ENCODE peak calls at places on chromosomes 11 and 22, in six cellular contexts. H, O, Q, P, S and U are unnamed samples.
A peak's percentile ranks its signal among the peaks of the same experiment; 100 is the strongest.

GRCh38 chr11:42958635-42959034 is 353.2 kb upstream of the API5 start:
- DNase-seq in H (no peak), O (no peak), Q (no peak), P (no peak), S (no peak), U (no peak)

GRCh38 chr11:47071871-47072270 is 104.8 kb downstream of the ARFGAP2 start:
- DNase-seq in H (no peak), O (no peak), Q (no peak), P (no peak), S (no peak), U (no peak)

GRCh38 chr11:60875856-60876485 is 8.6 kb downstream of the ZP1 start:
- DNase-seq in H (no peak), O (no peak), Q (no peak), P (no peak), S (no peak), U (no peak)

GRCh38 chr22:35476341-35476740 is 64.3 kb upstream of the RASD2 start:
- DNase-seq in H (no peak), O (no peak), Q (no peak), P (no peak), S (no peak), U (no peak)

GRCh38 chr11:122746050-122746478 is 90.5 kb downstream of the UBASH3B start:
- DNase-seq in H (no peak), O (no peak), Q (no peak), P (peak; percentile 87), S (no peak), U (peak; percentile 97)

GRCh38 chr11:3735827-3736226 is 61.5 kb downstream of the NUP98 start:
- DNase-seq in H (no peak), O (no peak), Q (no peak), P (no peak), S (no peak), U (peak; percentile 22)

GRCh38 chr11:12482839-12483238 is 105.5 kb downstream of the PARVA start:
- DNase-seq in H (no peak), O (no peak), Q (no peak), P (no peak), S (no peak), U (no peak)

GRCh38 chr11:107859459-107860239 is 1.1 kb upstream of the SLC35F2 start:
- DNase-seq in H (peak; percentile 29), O (peak; percentile 41), Q (peak; percentile 49), P (peak; percentile 63), S (no peak), U (peak; percentile 50)

GRCh38 chr11:43268161-43268560 is 43.6 kb upstream of the API5 start:
- DNase-seq in H (no peak), O (no peak), Q (no peak), P (no peak), S (no peak), U (no peak)

GRCh38 chr22:25729595-25729994 is 12.4 kb upstream of the MYO18B start:
- DNase-seq in H (no peak), O (no peak), Q (no peak), P (no peak), S (no peak), U (no peak)

GRCh38 chr11:50088231-50088630 is 55.6 kb downstream of the OR4C45 start:
- DNase-seq in H (no peak), O (no peak), Q (no peak), P (no peak), S (no peak), U (no peak)

GRCh38 chr11:75810637-75811383 is 4.2 kb upstream of the UVRAG start:
- DNase-seq in H (no peak), O (no peak), Q (no peak), P (peak; percentile 71), S (no peak), U (peak; percentile 68)

GRCh38 chr11:7057641-7058040 is 31.2 kb upstream of the RBMXL2 start:
- DNase-seq in H (no peak), O (no peak), Q (no peak), P (no peak), S (no peak), U (no peak)

GRCh38 chr11:88535266-88535665 is 197.7 kb upstream of the CTSC start:
- DNase-seq in H (no peak), O (no peak), Q (no peak), P (no peak), S (no peak), U (no peak)

GRCh38 chr11:106286881-106287504 is 209.5 kb downstream of the AASDHPPT start:
- DNase-seq in H (no peak), O (no peak), Q (no peak), P (no peak), S (no peak), U (no peak)

GRCh38 chr11:115501895-115502589 is 2.2 kb downstream of the CADM1 start:
- DNase-seq in H (no peak), O (no peak), Q (no peak), P (peak; percentile 20), S (peak; percentile 37), U (peak; percentile 4)

GRCh38 chr11:45885921-45886721 is 670 bp downstream of the MAPK8IP1 start:
- DNase-seq in H (no peak), O (no peak), Q (no peak), P (no peak), S (no peak), U (no peak)

GRCh38 chr11:33089776-33090175 is 50.4 kb downstream of the TCP11L1 start:
- DNase-seq in H (no peak), O (no peak), Q (no peak), P (no peak), S (no peak), U (no peak)

GRCh38 chr22:49284931-49285330 is 542.7 kb downstream of the BRD1 start:
- DNase-seq in H (no peak), O (no peak), Q (no peak), P (no peak), S (no peak), U (no peak)

GRCh38 chr22:46061124-46061410 is 84.1 kb upstream of the WNT7B start:
- DNase-seq in H (no peak), O (no peak), Q (no peak), P (no peak), S (no peak), U (no peak)

GRCh38 chr22:20523118-20523983 is 15.9 kb downstream of the MED15 start:
- DNase-seq in H (peak; percentile 84), O (no peak), Q (no peak), P (no peak), S (no peak), U (peak; percentile 26)

GRCh38 chr11:41118521-41118920 is 340.9 kb downstream of the LRRC4C start:
- DNase-seq in H (no peak), O (no peak), Q (no peak), P (no peak), S (no peak), U (no peak)

GRCh38 chr11:122852071-122852831 is 14.0 kb downstream of the CRTAM start:
- DNase-seq in H (no peak), O (no peak), Q (no peak), P (no peak), S (no peak), U (peak; percentile 33)

GRCh38 chr11:1932681-1933080 is 13.2 kb downstream of the TNNT3 start:
- DNase-seq in H (no peak), O (no peak), Q (no peak), P (no peak), S (no peak), U (no peak)

GRCh38 chr11:69427337-69427736 is 54.1 kb upstream of the LINC01488 start:
- DNase-seq in H (no peak), O (no peak), Q (no peak), P (no peak), S (peak; percentile 93), U (no peak)

GRCh38 chr22:40332319-40332781 is 13.9 kb upstream of the ADSL start:
- DNase-seq in H (peak; percentile 7), O (no peak), Q (no peak), P (no peak), S (no peak), U (no peak)
- H3K4me3 ChIP-seq in H (no peak overlapping the region), O (no peak overlapping the region), Q (no peak overlapping the region), P (no peak overlapping the region), S (no peak overlapping the region), U (no peak overlapping the region)

GRCh38 chr22:40592352-40593113 is 44.0 kb downstream of the MRTFA start:
- DNase-seq in H (no peak), O (no peak), Q (no peak), P (peak; percentile 64), S (no peak), U (no peak)
- TF ChIP-seq CTCF in H (no peak), O (no peak), Q (no peak), P (no peak), S (no peak), U (no peak)

DNA sequence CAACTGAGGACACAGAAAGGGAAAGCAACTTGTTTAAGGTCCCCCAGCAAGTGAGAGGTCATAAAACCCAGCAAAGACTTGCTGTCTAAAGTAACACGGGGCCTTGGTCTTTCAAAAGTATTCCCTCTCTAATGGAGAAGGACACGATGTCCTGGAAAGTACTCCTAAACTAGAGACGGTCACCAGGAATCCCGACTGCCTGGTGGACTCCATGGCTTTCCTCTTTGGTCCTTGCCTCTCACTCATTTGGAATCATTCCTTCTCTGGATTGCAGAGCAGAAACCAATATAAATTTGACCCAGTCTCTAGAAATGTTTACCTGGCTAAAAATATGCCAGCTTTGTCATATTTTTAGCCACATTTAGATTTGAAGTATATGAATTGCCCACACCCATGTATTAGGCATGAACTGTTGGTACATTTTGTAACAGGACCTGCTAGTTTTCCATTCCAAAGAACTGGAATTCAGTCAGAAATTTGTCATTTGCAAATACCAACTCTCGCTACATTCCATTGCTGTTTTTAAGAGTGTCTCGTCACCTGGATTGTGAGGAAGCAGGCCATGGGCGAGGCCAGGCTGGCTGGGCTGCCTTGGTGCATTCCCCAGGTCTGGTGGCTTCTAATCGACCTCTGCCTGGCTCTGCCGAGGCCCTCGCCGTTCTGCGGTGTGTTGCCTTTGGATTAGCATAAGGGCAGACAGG is 12.9 kb downstream of the NAV2 start:
- DNase-seq in H (no peak), O (no peak), Q (no peak), P (no peak), S (no peak), U (no peak)
- TF ChIP-seq MYC in H (no peak), O (no peak), Q (no peak), P (no peak), S (no peak), U (no peak)

GRCh38 chr11:35034401-35034800 is 104.6 kb upstream of the CD44 start:
- DNase-seq in H (no peak), O (no peak), Q (no peak), P (no peak), S (no peak), U (no peak)

GRCh38 chr11:35031869-35032268 is 107.1 kb upstream of the CD44 start:
- DNase-seq in H (no peak), O (no peak), Q (peak; percentile 20), P (no peak), S (no peak), U (no peak)

GRCh38 chr11:35033011-35033410 is 106.0 kb upstream of the CD44 start:
- DNase-seq in H (no peak), O (no peak), Q (no peak), P (no peak), S (no peak), U (no peak)

GRCh38 chr11:35029979-35030378 is 109.0 kb upstream of the CD44 start:
- DNase-seq in H (peak; percentile 79), O (no peak), Q (no peak), P (peak; percentile 81), S (no peak), U (peak; percentile 75)

DNA sequence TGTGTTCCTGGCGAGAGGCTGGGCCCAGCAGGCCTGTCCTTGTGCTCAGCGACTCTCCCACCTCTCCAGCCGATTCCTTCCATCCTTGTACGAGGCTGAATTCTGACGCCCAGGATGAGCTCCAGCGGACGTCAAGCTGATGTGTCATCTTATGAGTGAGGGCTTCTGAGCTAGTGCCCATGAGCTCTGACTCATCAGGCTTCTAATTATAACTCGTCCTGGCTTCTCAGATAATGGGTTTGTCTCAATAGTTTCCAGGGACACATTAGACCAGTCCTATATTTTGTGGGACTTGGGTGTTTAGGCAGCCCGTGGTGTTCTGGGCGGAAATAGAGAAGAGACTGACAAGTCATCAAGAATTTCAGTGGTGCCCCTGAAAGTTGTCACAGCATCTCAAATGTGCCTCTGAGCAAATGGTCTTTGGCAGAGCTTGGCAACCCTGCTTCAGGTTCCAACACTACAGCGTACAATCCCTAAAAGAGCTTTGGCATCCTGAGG is 108.2 kb upstream of the CD44 start:
- DNase-seq in H (peak; percentile 91), O (peak; percentile 77), Q (peak; percentile 73), P (no peak), S (no peak), U (peak; percentile 87)
- H3K4me3 ChIP-seq in H (no peak overlapping the region), O (no peak overlapping the region), Q (no peak overlapping the region), P (no peak overlapping the region), S (no peak overlapping the region), U (no peak overlapping the region)